ENCODE peak calls at places on chromosome 3, in eight cellular contexts. B, C, G, Z, J, P, N and H are unnamed samples.

GRCh38 chr3:64414043-64414442 is 188.8 kb upstream of the PRICKLE2 start:
- DNase-seq in J (no peak), N (no peak), G (no peak), B (no peak), Z (no peak), P (no peak), C (no peak), H (no peak)

GRCh38 chr3:187942658-187943241 is 197.5 kb upstream of the BCL6 start:
- DNase-seq in J (no peak), C (no peak), B (no peak), G (no peak), N (no peak), Z (no peak), P (no peak), H (no peak)

GRCh38 chr3:196533260-196533681 is 18.1 kb upstream of the SMCO1 start:
- DNase-seq in B (no peak), N (no peak), Z (no peak), J (no peak), C (no peak), P (no peak), G (no peak), H (peak)

GRCh38 chr3:185363662-185364203 is 797 bp downstream of the MAP3K13 start:
- DNase-seq in P (no peak), C (no peak), N (no peak), J (no peak), B (no peak), G (no peak), Z (no peak), H (no peak)

GRCh38 chr3:165459924-165460540 is 263.8 kb upstream of the SLITRK3 start:
- DNase-seq in Z (no peak), J (peak), C (no peak), G (no peak), B (no peak), N (no peak), P (no peak), H (no peak)

GRCh38 chr3:27669505-27670085 is 52.5 kb downstream of the EOMES start:
- DNase-seq in Z (no peak), B (no peak), C (no peak), J (peak), P (no peak), N (no peak), G (no peak), H (no peak)

GRCh38 chr3:179463299-179463698 is 12.0 kb upstream of the GNB4 start:
- DNase-seq in Z (no peak), P (peak), N (no peak), B (no peak), J (no peak), G (no peak), C (no peak), H (peak)

GRCh38 chr3:59641169-59641914 is 591.5 kb upstream of the CFAP20DC start:
- DNase-seq in B (no peak), Z (no peak), G (peak), C (no peak), P (peak), J (no peak), N (no peak), H (peak)

GRCh38 chr3:15768421-15769255 is 29.1 kb downstream of the ANKRD28 start:
- DNase-seq in P (peak), G (peak), N (no peak), C (no peak), B (no peak), J (peak), Z (no peak), H (peak)

GRCh38 chr3:52372822-52373504 is 56.8 kb downstream of the DNAH1 start:
- DNase-seq in J (no peak), G (no peak), P (no peak), C (no peak), Z (peak), N (peak), B (peak), H (no peak)

GRCh38 chr3:44208086-44208485 is 33.6 kb upstream of the TOPAZ1 start:
- DNase-seq in G (no peak), C (peak), P (no peak), J (peak), B (no peak), Z (no peak), N (no peak), H (no peak)

GRCh38 chr3:42658091-42658770 is 4.7 kb downstream of the ZBTB47 start:
- DNase-seq in B (no peak), C (no peak), G (no peak), N (no peak), J (no peak), P (no peak), Z (no peak), H (no peak)

GRCh38 chr3:149291178-149291577 is 42.3 kb downstream of the TM4SF18 start:
- DNase-seq in P (no peak), B (no peak), N (no peak), G (no peak), Z (no peak), J (peak), C (peak), H (peak)

GRCh38 chr3:133890037-133890436 is 5.6 kb downstream of the RAB6B start:
- DNase-seq in P (no peak), Z (no peak), G (no peak), C (no peak), B (no peak), J (no peak), N (no peak), H (no peak)

GRCh38 chr3:195849322-195850074 is 37.8 kb upstream of the MUC4 start:
- DNase-seq in C (no peak), J (no peak), G (no peak), Z (no peak), P (no peak), N (peak), B (no peak), H (no peak)

GRCh38 chr3:189320511-189320910 is 148.7 kb downstream of the TPRG1 start:
- DNase-seq in J (no peak), G (no peak), B (no peak), Z (no peak), C (no peak), P (no peak), N (no peak), H (no peak)

GRCh38 chr3:64561503-64561810 is 126.3 kb downstream of the ADAMTS9 start:
- DNase-seq in B (no peak), G (no peak), J (no peak), N (no peak), Z (no peak), C (no peak), P (no peak), H (no peak)

GRCh38 chr3:129277829-129278271 is 820 bp upstream of the HMCES start:
- DNase-seq in C (no peak), G (no peak), Z (peak), B (no peak), P (peak), J (peak), N (peak), H (no peak)